ENCODE peak calls at places on chromosomes 3 and 15, in ten cellular contexts. M, T, D, V, B, R, Z, S, A and W are unnamed samples.

GRCh38 chr3:23650371-23651140 is 155.2 kb upstream of the UBE2E1 start:
- DNase-seq in B (no peak), V (no peak), D (no peak), M (no peak), A (no peak), S (no peak), T (no peak), Z (no peak), R (no peak), W (no peak)

GRCh38 chr3:4675704-4676103 is 182.6 kb downstream of the ITPR1 start:
- DNase-seq in A (no peak), V (no peak), R (no peak), Z (no peak), M (no peak), D (no peak), B (no peak), T (no peak), S (no peak), W (no peak)

GRCh38 chr3:105976211-105976610 is 107.4 kb upstream of the CBLB start:
- DNase-seq in S (no peak), B (no peak), A (no peak), M (no peak), V (no peak), R (no peak), D (no peak), Z (no peak), T (no peak), W (no peak)

GRCh38 chr15:61063875-61064320 is 165.2 kb downstream of the RORA start:
- DNase-seq in D (no peak), T (no peak), M (no peak), B (no peak), Z (no peak), A (peak), V (no peak), S (no peak), R (no peak), W (no peak)

GRCh38 chr3:138513073-138513843 is 78.8 kb downstream of the ESYT3 start:
- DNase-seq in M (no peak), Z (no peak), S (no peak), B (peak), A (no peak), D (no peak), T (no peak), R (no peak), V (no peak), W (no peak)

GRCh38 chr3:40925228-40925627 is 274.1 kb upstream of the CTNNB1 start:
- DNase-seq in B (no peak), S (no peak), D (no peak), V (no peak), R (no peak), A (no peak), Z (no peak), M (no peak), T (no peak), W (no peak)

GRCh38 chr3:42314411-42314810 is 48.4 kb upstream of the CCK start:
- DNase-seq in Z (no peak), V (no peak), S (no peak), B (no peak), D (no peak), M (no peak), R (peak), T (no peak), A (no peak), W (no peak)

GRCh38 chr3:187741403-187742350 is 3.6 kb downstream of the BCL6 start:
- DNase-seq in A (peak), M (peak), B (no peak), S (peak), Z (peak), V (peak), T (peak), R (peak), D (peak), W (peak)

GRCh38 chr3:65889707-65890099 is 149.0 kb downstream of the MAGI1 start:
- DNase-seq in S (no peak), M (no peak), Z (no peak), V (no peak), R (no peak), A (no peak), T (no peak), D (no peak), B (no peak), W (no peak)

GRCh38 chr15:68098465-68098864 is 44.4 kb downstream of the PIAS1 start:
- DNase-seq in D (no peak), M (no peak), V (no peak), A (no peak), Z (no peak), S (no peak), R (no peak), B (no peak), T (no peak), W (no peak)

GRCh38 chr3:101084404-101084803 is 91.2 kb upstream of the ABI3BP start:
- DNase-seq in S (no peak), B (no peak), D (no peak), R (no peak), A (no peak), M (no peak), Z (no peak), T (no peak), V (no peak), W (no peak)

GRCh38 chr15:49036650-49037545 is 9.3 kb downstream of the SECISBP2L start:
- DNase-seq in A (no peak), V (no peak), M (no peak), B (no peak), R (no peak), Z (no peak), T (no peak), D (no peak), S (no peak), W (no peak)

GRCh38 chr3:129277829-129278271 is 820 bp upstream of the HMCES start:
- DNase-seq in R (no peak), Z (peak), M (no peak), A (peak), D (no peak), V (no peak), B (no peak), S (no peak), T (no peak), W (no peak)

GRCh38 chr3:139120336-139120971 is 75.8 kb upstream of the PRR23C start:
- DNase-seq in R (peak), A (no peak), B (no peak), M (no peak), D (no peak), V (no peak), S (no peak), T (no peak), Z (peak), W (no peak)

GRCh38 chr3:195241592-195242355 is 29.2 kb downstream of the XXYLT1 start:
- DNase-seq in V (no peak), Z (peak), B (no peak), R (no peak), M (peak), A (no peak), S (no peak), D (no peak), T (no peak), W (no peak)

GRCh38 chr3:138381950-138382715 is 33.8 kb downstream of the MRAS start:
- DNase-seq in M (peak), R (no peak), S (peak), Z (no peak), A (peak), D (peak), V (no peak), T (peak), B (no peak), W (peak)

GRCh38 chr3:9130318-9131110 is 118.9 kb downstream of the SRGAP3 start:
- DNase-seq in M (no peak), A (no peak), B (no peak), T (no peak), S (no peak), D (no peak), V (no peak), R (no peak), Z (no peak), W (no peak)

GRCh38 chr3:128701342-128702212 is 24.4 kb upstream of the RAB7A start:
- DNase-seq in M (no peak), V (no peak), R (no peak), D (no peak), A (no peak), S (no peak), B (no peak), Z (no peak), T (no peak), W (no peak)

DNA sequence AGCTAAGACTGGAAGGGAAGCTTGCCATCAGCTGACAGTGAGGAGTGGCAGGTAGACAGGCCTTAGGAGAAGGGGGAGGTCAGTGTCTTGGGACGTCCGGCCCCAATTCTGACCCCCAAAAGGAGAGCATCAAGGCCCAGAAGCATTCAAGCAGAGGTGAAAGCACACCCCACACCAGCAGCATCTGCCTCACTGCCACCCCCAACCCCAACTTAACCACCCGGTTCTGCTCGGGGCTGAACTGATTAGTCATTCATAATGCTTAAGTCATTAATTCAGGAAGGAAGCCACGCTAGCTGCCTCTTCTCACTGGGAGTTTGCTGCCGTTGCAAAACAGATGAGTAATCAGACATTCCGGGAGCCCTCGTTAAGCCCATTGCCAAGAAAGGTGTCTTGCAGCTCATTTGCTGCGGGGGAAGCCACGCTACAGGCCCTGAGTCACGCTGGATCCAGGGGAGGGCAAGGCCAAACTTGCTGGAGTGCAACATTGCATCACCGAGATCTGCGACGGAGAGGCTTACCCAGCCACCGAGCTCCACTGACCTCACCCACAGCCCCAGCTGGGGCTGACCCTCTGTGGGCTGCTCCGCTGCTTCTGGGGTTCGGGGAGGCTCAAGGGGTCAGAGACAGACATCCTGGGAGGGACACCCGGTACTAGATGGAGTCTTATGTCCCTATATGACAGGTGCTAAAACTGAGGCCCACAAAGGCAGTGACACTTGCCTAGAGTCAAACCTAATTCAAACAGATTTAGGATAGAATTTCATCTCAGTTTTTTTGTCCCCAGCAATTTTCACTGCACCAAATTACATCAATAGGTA is 46.4 kb upstream of the HES1 start:
- DNase-seq in R (peak), T (peak), M (peak), D (peak), V (no peak), S (peak), B (peak), Z (no peak), A (peak), W (peak)
- TF ChIP-seq POLR2AphosphoS5 in R (peak), T (no peak), M (peak), D (peak), V (peak), S (peak), B (no peak), Z (no peak), A (peak), W (peak)

DNA sequence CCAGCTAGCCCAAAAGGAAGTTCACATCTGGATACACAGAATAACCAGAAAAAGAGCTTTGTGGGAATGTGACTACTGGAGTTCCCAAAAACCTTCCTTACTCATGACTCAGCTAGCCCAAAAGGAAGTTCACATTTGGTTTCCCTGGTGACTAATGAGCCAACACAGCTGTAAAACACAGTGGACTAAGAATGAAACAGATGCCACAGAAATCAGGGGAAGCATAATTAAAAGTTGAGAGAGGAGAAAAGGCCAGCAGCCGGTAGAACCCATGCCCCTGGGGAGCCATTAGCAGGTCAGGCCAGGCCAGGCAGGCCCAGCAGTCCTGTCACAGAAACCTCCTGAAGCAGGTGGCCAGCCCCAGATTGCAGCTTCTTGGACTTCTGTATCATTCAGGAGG is 130.3 kb downstream of the GHSR start:
- DNase-seq in M (no peak), A (peak), Z (no peak), R (peak), T (no peak), B (no peak), D (no peak), V (no peak), S (peak), W (no peak)
- TF ChIP-seq POLR2AphosphoS5 in M (peak), A (peak), Z (no peak), R (no peak), T (no peak), B (no peak), D (peak), V (peak), S (no peak), W (peak)

GRCh38 chr3:78077842-78078241 is 1037.9 kb downstream of the ROBO2 start:
- DNase-seq in R (no peak), A (no peak), V (no peak), Z (no peak), D (no peak), M (no peak), T (no peak), S (no peak), B (no peak), W (no peak)
- TF ChIP-seq POLR2AphosphoS5 in R (no peak), A (no peak), V (no peak), Z (no peak), D (no peak), M (no peak), T (no peak), S (no peak), B (no peak), W (no peak)

GRCh38 chr15:79743032-79743431 is 153.8 kb downstream of the MTHFS start:
- DNase-seq in S (no peak), V (no peak), T (no peak), Z (no peak), R (no peak), D (no peak), M (no peak), A (no peak), B (no peak), W (no peak)
- TF ChIP-seq POLR2AphosphoS5 in S (no peak), V (no peak), T (no peak), Z (no peak), R (no peak), D (no peak), M (no peak), A (no peak), B (no peak), W (no peak)

GRCh38 chr15:78859971-78860733 is 12.5 kb upstream of the MORF4L1 start:
- DNase-seq in M (peak), V (no peak), Z (peak), R (peak), S (peak), A (peak), D (peak), B (no peak), T (peak), W (peak)
- TF ChIP-seq POLR2AphosphoS5 in M (peak), V (no peak), Z (peak), R (no peak), S (no peak), A (no peak), D (no peak), B (no peak), T (no peak), W (peak)

GRCh38 chr3:15781637-15782402 is 16.0 kb downstream of the ANKRD28 start:
- DNase-seq in V (no peak), M (no peak), R (no peak), S (no peak), B (no peak), T (no peak), D (no peak), Z (no peak), A (no peak), W (no peak)
- TF ChIP-seq POLR2AphosphoS5 in V (no peak), M (no peak), R (no peak), S (peak), B (no peak), T (no peak), D (no peak), Z (no peak), A (peak), W (peak)